ENCODE peak calls at places on chromosomes 12 and 14, in six cellular contexts. P, L, K, J, H and C are unnamed samples.

GRCh38 chr12:107329569-107330324 is 236.4 kb upstream of the CRY1 start:
- DNase-seq in P (no peak), L (no peak), K (peak), J (no peak), H (peak), C (no peak)

GRCh38 chr12:82756303-82756702 is 69.6 kb downstream of the TMTC2 start:
- DNase-seq in P (no peak), L (no peak), K (no peak), J (no peak), H (no peak), C (no peak)

GRCh38 chr12:76719642-76720041 is 44.3 kb upstream of the ZDHHC17 start:
- DNase-seq in P (no peak), L (no peak), K (no peak), J (no peak), H (no peak), C (no peak)

GRCh38 chr14:105394714-105395537 is 3.4 kb upstream of the TEX22 start:
- DNase-seq in P (no peak), L (no peak), K (no peak), J (no peak), H (no peak), C (no peak)

GRCh38 chr14:74979442-74980397 is 23.0 kb upstream of the EIF2B2 start:
- DNase-seq in P (no peak), L (no peak), K (no peak), J (peak), H (peak), C (peak)

GRCh38 chr12:95736631-95737030 is 53.9 kb downstream of the NTN4 start:
- DNase-seq in P (peak), L (peak), K (no peak), J (peak), H (no peak), C (peak)

GRCh38 chr12:56634242-56634836 is 4.2 kb upstream of the BAZ2A start:
- DNase-seq in P (no peak), L (no peak), K (no peak), J (peak), H (peak), C (no peak)

GRCh38 chr12:92079054-92079385 is 66.6 kb downstream of the BTG1 start:
- DNase-seq in P (no peak), L (no peak), K (peak), J (no peak), H (no peak), C (no peak)

GRCh38 chr14:51701956-51702355 is 50.2 kb downstream of the FRMD6 start:
- DNase-seq in P (no peak), L (no peak), K (no peak), J (no peak), H (peak), C (no peak)

GRCh38 chr12:34398366-34398705 is 376.0 kb downstream of the ALG10 start:
- DNase-seq in P (no peak), L (no peak), K (no peak), J (peak), H (no peak), C (no peak)

GRCh38 chr12:1054103-1054838 is 63.2 kb downstream of the ERC1 start:
- DNase-seq in P (no peak), L (no peak), K (no peak), J (no peak), H (no peak), C (no peak)

GRCh38 chr12:52243774-52244614 is 11.0 kb downstream of the KRT7 start:
- DNase-seq in P (peak), L (peak), K (peak), J (peak), H (peak), C (peak)

GRCh38 chr14:98501335-98501734 is 770.7 kb downstream of the BCL11B start:
- DNase-seq in P (no peak), L (no peak), K (no peak), J (no peak), H (no peak), C (no peak)

GRCh38 chr12:11959117-11959823 is 111.5 kb upstream of the BCL2L14 start:
- DNase-seq in P (no peak), L (no peak), K (peak), J (no peak), H (peak), C (peak)

GRCh38 chr12:1946311-1946710 is 27.9 kb upstream of the CACNA2D4 start:
- DNase-seq in P (no peak), L (no peak), K (no peak), J (no peak), H (no peak), C (no peak)

GRCh38 chr14:39641224-39641623 is 209.0 kb upstream of the FBXO33 start:
- DNase-seq in P (no peak), L (no peak), K (no peak), J (no peak), H (no peak), C (no peak)

GRCh38 chr12:42119085-42119633 is 25.5 kb downstream of the GXYLT1 start:
- DNase-seq in P (no peak), L (peak), K (peak), J (no peak), H (peak), C (peak)

GRCh38 chr12:19440019-19440858 is 947 bp downstream of the AEBP2 start:
- DNase-seq in P (peak), L (no peak), K (peak), J (peak), H (peak), C (peak)

GRCh38 chr12:57087689-57088441 is 1.0 kb upstream of the NAB2 start:
- DNase-seq in P (peak), L (peak), K (peak), J (peak), H (peak), C (peak)

GRCh38 chr14:100864960-100865681 is 38.4 kb downstream of the RTL1 start:
- DNase-seq in P (peak), L (no peak), K (peak), J (peak), H (no peak), C (peak)

GRCh38 chr12:479161-479560 is 19.4 kb downstream of the B4GALNT3 start:
- DNase-seq in P (no peak), L (no peak), K (no peak), J (no peak), H (no peak), C (no peak)

GRCh38 chr12:47383942-47384341 is 304.2 kb upstream of the AMIGO2 start:
- DNase-seq in P (no peak), L (no peak), K (peak), J (no peak), H (peak), C (no peak)

GRCh38 chr12:130714091-130714590 is 2.0 kb downstream of the RIMBP2 start:
- DNase-seq in P (no peak), L (no peak), K (no peak), J (no peak), H (peak), C (no peak)

GRCh38 chr14:99322731-99323599 is 51.0 kb upstream of the BCL11B start:
- DNase-seq in P (no peak), L (no peak), K (peak), J (no peak), H (no peak), C (no peak)

GRCh38 chr14:35386673-35387125 is 17.9 kb downstream of the NFKBIA start:
- DNase-seq in P (peak), L (no peak), K (no peak), J (no peak), H (peak), C (no peak)

GRCh38 chr14:68526420-68527105 is 266.3 kb downstream of the ZFP36L1 start:
- DNase-seq in P (no peak), L (no peak), K (no peak), J (peak), H (no peak), C (no peak)

GRCh38 chr14:23935158-23935557 is 18.4 kb upstream of the DHRS4 start:
- DNase-seq in P (no peak), L (no peak), K (no peak), J (no peak), H (no peak), C (no peak)

GRCh38 chr14:70987042-70987441 is 79.8 kb downstream of the PCNX1 start:
- DNase-seq in P (no peak), L (no peak), K (no peak), J (no peak), H (peak), C (no peak)

GRCh38 chr14:105413542-105413886 is 6.1 kb upstream of the MTA1 start:
- DNase-seq in P (no peak), L (no peak), K (no peak), J (no peak), H (no peak), C (no peak)

GRCh38 chr14:41986726-41987125 is 380.1 kb downstream of the LRFN5 start:
- DNase-seq in P (no peak), L (no peak), K (peak), J (no peak), H (peak), C (peak)

GRCh38 chr12:12717586-12718381 is 616 bp downstream of the CDKN1B start:
- DNase-seq in P (peak), L (no peak), K (no peak), J (peak), H (peak), C (no peak)

GRCh38 chr12:13049816-13050215 is 5.6 kb downstream of the FAM234B start:
- DNase-seq in P (peak), L (peak), K (peak), J (no peak), H (peak), C (peak)

GRCh38 chr14:52926994-52927393 is 23.9 kb downstream of the FERMT2 start:
- DNase-seq in P (no peak), L (no peak), K (peak), J (no peak), H (peak), C (peak)
- H3K4me3 ChIP-seq in P (no peak), L (no peak), K (no peak), J (no peak), H (no peak), C (no peak)

DNA sequence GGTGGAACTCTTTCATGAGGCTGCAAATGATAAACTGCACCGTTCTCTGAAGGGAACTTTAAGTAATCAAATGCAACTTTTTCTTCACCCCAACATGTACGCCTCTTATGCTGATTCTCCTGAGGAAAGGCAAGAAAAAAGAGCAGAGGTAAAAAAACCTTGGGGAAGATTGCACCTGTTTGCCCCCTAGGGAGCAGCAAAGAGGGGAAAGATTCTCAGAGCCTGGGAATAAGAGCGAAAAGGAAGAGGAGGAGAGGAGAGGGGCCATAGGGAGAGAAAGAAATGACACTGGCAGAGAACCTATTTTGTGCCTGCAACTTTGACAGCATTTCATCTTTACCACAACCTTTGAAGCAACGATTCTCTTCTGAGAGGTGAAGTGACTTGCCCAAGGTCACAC is 254.6 kb downstream of the KSR2 start:
- DNase-seq in P (no peak), L (no peak), K (no peak), J (no peak), H (no peak), C (no peak)
- TF ChIP-seq CTCF in P (no peak), L (no peak), K (no peak), J (no peak), H (no peak), C (no peak)

GRCh38 chr14:30876692-30877091 is 2.3 kb downstream of the COCH start:
- DNase-seq in P (no peak), L (no peak), K (no peak), J (no peak), H (no peak), C (no peak)
- H3K4me3 ChIP-seq in P (no peak), L (no peak), K (no peak), J (no peak), H (no peak), C (no peak)

GRCh38 chr14:50260511-50260910 is 29.1 kb upstream of the SOS2 start:
- DNase-seq in P (no peak), L (peak), K (peak), J (no peak), H (peak), C (peak)
- TF ChIP-seq CTCF in P (peak), L (peak), K (peak), J (peak), H (peak), C (peak)

GRCh38 chr12:49843871-49844437 is 1.0 kb upstream of the BCDIN3D start:
- DNase-seq in P (no peak), L (no peak), K (no peak), J (peak), H (no peak), C (no peak)
- H3K4me3 ChIP-seq in P (no peak), L (no peak), K (no peak), J (no peak), H (no peak), C (no peak)

DNA sequence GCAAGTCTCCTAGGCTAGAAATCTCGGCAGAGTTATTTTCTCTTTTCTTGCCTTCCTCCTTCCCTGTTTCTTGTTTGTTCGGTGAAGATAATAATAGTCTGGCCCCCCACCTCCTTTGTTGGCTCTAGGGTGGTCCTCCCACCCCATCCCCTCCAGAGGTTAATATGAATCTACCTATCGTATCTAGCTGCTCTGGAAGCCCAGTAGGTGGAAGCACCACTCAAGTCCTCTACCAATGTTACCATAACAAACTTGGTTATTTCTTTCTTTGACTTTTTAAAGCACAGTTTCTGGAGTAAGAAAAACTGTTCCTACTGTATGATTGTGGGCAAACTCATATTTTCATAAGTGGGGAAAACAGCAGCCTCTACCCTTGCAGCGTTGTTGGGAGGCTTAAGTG is 19.7 kb upstream of the GRIP1 start:
- DNase-seq in P (no peak), L (no peak), K (no peak), J (no peak), H (no peak), C (no peak)
- TF ChIP-seq CTCF in P (no peak), L (no peak), K (no peak), J (no peak), H (peak), C (no peak)

DNA sequence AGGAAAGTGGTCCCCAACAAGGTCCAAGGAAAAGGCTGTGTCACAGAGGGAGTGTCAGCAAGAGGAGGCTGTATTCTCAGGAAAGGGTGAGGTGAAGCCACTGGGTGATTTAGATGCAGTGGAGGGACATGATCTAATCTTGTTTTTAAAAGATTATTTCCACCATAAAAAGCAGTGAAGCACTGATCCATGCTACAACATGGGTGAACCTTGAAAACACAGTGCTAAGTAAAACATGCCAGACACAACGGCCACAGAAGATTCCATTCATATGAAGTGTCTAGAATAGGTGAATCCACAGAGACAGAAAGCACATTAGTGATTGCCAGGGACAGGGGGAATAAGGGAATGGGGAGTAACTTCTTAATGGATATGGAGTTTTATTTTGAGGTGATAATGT is 12.8 kb downstream of the RITA1 start:
- DNase-seq in P (no peak), L (no peak), K (no peak), J (no peak), H (no peak), C (no peak)
- H3K4me3 ChIP-seq in P (no peak), L (no peak), K (no peak), J (no peak), H (no peak), C (no peak)

GRCh38 chr14:21102472-21103164 is 1.8 kb downstream of the TMEM253 start:
- DNase-seq in P (no peak), L (no peak), K (no peak), J (no peak), H (no peak), C (no peak)
- TF ChIP-seq CTCF in P (no peak), L (no peak), K (no peak), J (no peak), H (no peak), C (no peak)

DNA sequence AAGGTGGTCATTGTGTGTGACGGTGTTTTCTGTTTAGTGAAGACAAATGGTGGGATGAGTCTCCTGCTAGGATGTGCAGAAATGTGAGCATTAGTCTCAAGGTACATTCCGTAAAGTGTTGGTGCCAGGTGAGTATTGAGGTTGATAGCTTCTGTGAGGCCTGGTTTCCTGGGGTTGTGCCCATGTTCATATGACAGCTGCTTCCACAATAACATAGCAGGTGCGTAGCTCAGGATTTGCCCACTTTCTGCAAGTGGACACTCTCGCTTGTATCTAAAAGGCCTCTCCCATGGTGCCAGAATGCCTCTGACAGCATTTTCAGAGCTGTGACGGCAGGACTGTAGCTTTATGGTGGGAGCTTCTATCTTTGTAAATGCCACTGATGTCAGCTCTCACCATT is 832.0 kb downstream of the DIO2 start:
- DNase-seq in P (no peak), L (no peak), K (no peak), J (no peak), H (no peak), C (no peak)
- H3K4me3 ChIP-seq in P (no peak), L (no peak), K (no peak), J (no peak), H (no peak), C (no peak)